ENCODE peak calls at places on chromosomes 2 and 18, in five cellular contexts. G is foreskin fibroblast, M is adrenal gland, S is astrocyte, H is colonic mucosa. Q is an unnamed sample.

GRCh38 chr2:151097118-151097517 is 164.5 kb downstream of the RBM43 start:
- DNase-seq in H (no peak), G (no peak), M (no peak), S (peak; percentile 55), Q (no peak)

GRCh38 chr2:215301994-215302393 is 9.9 kb upstream of the ATIC start:
- DNase-seq in H (no peak), S (no peak), M (no peak), G (no peak), Q (no peak)

GRCh38 chr2:105411720-105412407 is 13.0 kb upstream of the FHL2 start:
- DNase-seq in G (no peak), S (no peak), M (no peak), H (no peak), Q (peak; percentile 43)

GRCh38 chr2:185700883-185701282 is 37.7 kb upstream of the FSIP2 start:
- DNase-seq in M (no peak), S (no peak), G (no peak), H (no peak), Q (peak; percentile 11)

GRCh38 chr2:23757686-23758433 is 169.1 kb downstream of the ATAD2B start:
- DNase-seq in G (peak; percentile 89), M (peak; percentile 28), H (peak; percentile 21), S (peak; percentile 88), Q (peak; percentile 93)

GRCh38 chr2:85112906-85113625 is 20.1 kb upstream of the TCF7L1 start:
- DNase-seq in H (no peak), G (no peak), M (no peak), S (no peak), Q (peak; percentile 61)

GRCh38 chr2:23526835-23527790 is 142.1 kb downstream of the KLHL29 start:
- DNase-seq in S (no peak), M (no peak), G (no peak), H (no peak), Q (no peak)

GRCh38 chr2:26850002-26850431 is 2.1 kb downstream of the DPYSL5 start:
- DNase-seq in S (no peak), H (no peak), G (no peak), M (no peak), Q (no peak)

GRCh38 chr2:25251461-25252273 is 83.3 kb upstream of the POMC start:
- DNase-seq in M (peak; percentile 71), H (peak; percentile 79), S (peak; percentile 15), G (peak; percentile 51), Q (peak; percentile 21)

GRCh38 chr2:240791211-240791800 is 28.7 kb downstream of the KIF1A start:
- DNase-seq in G (no peak), S (no peak), H (no peak), M (no peak), Q (no peak)

GRCh38 chr2:70477473-70477872 is 76.2 kb downstream of the TGFA start:
- DNase-seq in H (peak; percentile 37), S (no peak), M (no peak), G (no peak), Q (no peak)

GRCh38 chr2:199459286-199460100 is 1.8 kb upstream of the SATB2 start:
- DNase-seq in H (peak; percentile 88), G (peak; percentile 97), M (peak; percentile 96), S (peak; percentile 96), Q (peak; percentile 79)

GRCh38 chr2:11140492-11140891 is 14.8 kb upstream of the SLC66A3 start:
- DNase-seq in H (no peak), S (peak; percentile 62), M (no peak), G (no peak), Q (peak; percentile 18)

GRCh38 chr2:215773728-215774127 is 239.6 kb downstream of the MREG start:
- DNase-seq in S (peak; percentile 98), G (peak; percentile 98), H (no peak), M (peak; percentile 29), Q (peak; percentile 82)

GRCh38 chr18:67265464-67266245 is 250.9 kb downstream of the DSEL start:
- DNase-seq in H (no peak), G (peak; percentile 71), M (no peak), S (peak; percentile 93), Q (peak; percentile 76)

GRCh38 chr2:107775171-107775570 is 51.5 kb upstream of the RGPD4 start:
- DNase-seq in M (no peak), G (no peak), H (no peak), S (no peak), Q (no peak)

GRCh38 chr2:36169843-36170242 is 185.7 kb upstream of the CRIM1 start:
- DNase-seq in G (no peak), S (no peak), M (no peak), H (no peak), Q (no peak)
- TF ChIP-seq CTCF in G (no peak), S (no peak), M (no peak), H (no peak), Q (no peak)

GRCh38 chr2:238170386-238171071 is 11.8 kb downstream of the ERFE start:
- DNase-seq in G (peak; percentile 20), M (no peak), H (no peak), S (no peak), Q (no peak)

GRCh38 chr2:238169708-238170251 is 11.0 kb downstream of the ERFE start:
- DNase-seq in H (no peak), G (peak; percentile 96), S (peak; percentile 96), M (no peak), Q (peak; percentile 98)

GRCh38 chr2:238167761-238168160 is 9.0 kb downstream of the ERFE start:
- DNase-seq in H (no peak), M (no peak), S (no peak), G (peak; percentile 53), Q (no peak)

GRCh38 chr2:238168196-238168815 is 9.5 kb downstream of the ERFE start:
- DNase-seq in M (no peak), S (no peak), G (no peak), H (no peak), Q (no peak)

DNA sequence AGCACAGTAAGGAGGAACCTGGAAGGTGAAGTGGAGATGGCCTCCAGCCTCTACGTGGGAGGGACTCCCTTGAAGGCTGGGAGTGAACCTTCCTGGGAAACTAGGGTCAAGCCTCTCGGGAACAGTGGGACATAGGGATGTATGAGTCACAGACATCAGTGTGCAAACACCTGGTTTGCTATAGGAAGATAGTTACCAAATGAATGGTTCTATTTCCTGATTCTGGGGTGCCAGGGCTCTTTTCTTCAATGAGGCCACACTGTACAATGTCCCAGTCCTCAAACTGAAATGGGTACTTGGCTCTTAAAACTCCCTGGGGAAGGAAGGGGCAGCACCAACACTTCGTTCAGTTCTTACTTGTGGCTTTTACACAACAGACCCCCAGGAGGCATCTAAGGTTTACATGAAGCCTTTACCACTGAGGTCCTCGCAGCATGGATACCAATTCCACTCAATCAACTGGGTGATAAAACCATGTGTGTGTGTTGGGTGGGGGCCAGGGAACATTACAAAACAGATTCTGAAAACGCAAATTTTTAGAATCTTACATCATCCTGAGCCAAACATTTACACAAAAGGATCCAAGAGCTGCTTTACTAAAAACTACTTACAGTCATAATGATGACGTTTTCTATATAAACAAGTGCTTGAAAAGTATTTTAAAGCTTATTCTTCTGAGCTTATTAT is 10.4 kb downstream of the ERFE start:
- DNase-seq in H (no peak), M (peak; percentile 40), G (peak; percentile 94), S (peak; percentile 92), Q (peak; percentile 81)
- H3K4me3 ChIP-seq in H (no peak overlapping the region), M (no peak overlapping the region), G (no peak overlapping the region), S (peak overlapping the region; percentile 33), Q (no peak overlapping the region)

DNA sequence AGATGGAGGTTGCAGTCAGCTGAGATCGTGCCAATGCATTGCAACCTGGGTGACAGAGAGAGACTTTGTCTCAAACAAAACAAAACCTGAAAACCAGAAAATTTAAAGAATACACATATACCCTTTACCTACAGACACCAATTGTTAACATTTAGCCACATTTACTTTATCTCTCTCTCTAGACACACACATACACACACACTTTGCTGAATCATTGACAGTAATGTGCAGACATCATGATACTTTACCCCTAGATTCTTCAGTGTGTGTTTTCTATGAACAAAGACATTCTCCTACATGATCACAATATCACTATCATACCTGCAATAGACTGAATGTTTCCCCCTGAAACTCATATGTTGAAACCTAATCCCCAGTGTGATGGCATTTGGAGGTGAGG is 10.2 kb upstream of the CFLAR start:
- DNase-seq in S (no peak), M (no peak), G (no peak), H (no peak), Q (no peak)
- TF ChIP-seq CTCF in S (no peak), M (no peak), G (no peak), H (no peak), Q (no peak)

GRCh38 chr2:110780461-110780860 is 48.1 kb downstream of the ACOXL start:
- DNase-seq in S (no peak), H (no peak), G (no peak), M (no peak), Q (no peak)
- H3K4me3 ChIP-seq in S (no peak overlapping the region), H (no peak overlapping the region), G (no peak overlapping the region), M (no peak overlapping the region), Q (no peak overlapping the region)

DNA sequence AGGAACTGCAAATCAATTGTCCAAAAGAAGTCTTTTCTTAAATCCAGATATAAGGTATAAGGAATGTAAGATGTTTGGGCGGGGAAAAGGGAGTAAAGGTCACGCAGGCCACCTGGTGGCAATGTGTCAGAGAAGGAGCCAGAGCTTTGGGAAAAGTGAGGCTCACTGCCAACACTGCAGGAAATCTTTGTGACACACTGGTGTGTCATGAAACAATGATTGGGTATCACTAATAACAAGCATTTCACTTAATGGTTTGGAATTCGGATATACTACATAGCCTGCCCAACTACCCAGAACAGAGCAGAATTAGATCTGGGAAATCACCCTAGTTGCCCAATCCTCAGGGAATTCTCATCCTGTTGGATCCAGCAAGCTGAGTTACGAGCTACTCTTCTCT is 61.0 kb downstream of the RBMS1 start:
- DNase-seq in M (no peak), H (no peak), G (peak; percentile 85), S (peak; percentile 79), Q (peak; percentile 98)
- TF ChIP-seq CTCF in M (no peak), H (no peak), G (no peak), S (no peak), Q (peak; percentile 32)

Q was measured in bronchial epithelial cell.